ENCODE peak calls at places on chromosomes 5 and 9, in ten cellular contexts. Z is GM12891, S is adrenal gland, X is thyroid gland, C is uterus, V is ovary, E is transverse colon, U is IMR-90, O is A549, J is Peyer's patch. D is an unnamed sample.

GRCh38 chr5:10538789-10539684 is 24.8 kb upstream of the ANKRD33B start:
- DNase-seq in Z (no peak), S (no peak), X (no peak), C (peak), V (no peak), E (no peak), U (no peak), O (no peak), J (no peak), D (no peak)

GRCh38 chr9:88590558-88591146 is 55.7 kb downstream of the NXNL2 start:
- DNase-seq in Z (no peak), S (no peak), X (no peak), C (no peak), V (no peak), E (no peak), U (no peak), O (no peak), J (no peak), D (no peak)

GRCh38 chr9:128892223-128892892 is 10.4 kb downstream of the LRRC8A start:
- DNase-seq in Z (no peak), S (peak), X (peak), C (peak), V (peak), E (peak), U (peak), O (peak), J (peak), D (peak)

GRCh38 chr9:37060821-37061220 is 26.8 kb upstream of the PAX5 start:
- DNase-seq in Z (no peak), S (no peak), X (no peak), C (no peak), V (no peak), E (no peak), U (no peak), O (no peak), J (no peak), D (no peak)

GRCh38 chr9:137299938-137300337 is 2.1 kb downstream of the NRARP start:
- DNase-seq in Z (no peak), S (no peak), X (peak), C (no peak), V (no peak), E (peak), U (no peak), O (no peak), J (peak), D (no peak)

GRCh38 chr9:125409217-125409636 is 147.6 kb downstream of the GAPVD1 start:
- DNase-seq in Z (peak), S (no peak), X (no peak), C (no peak), V (no peak), E (no peak), U (no peak), O (no peak), J (no peak), D (no peak)

GRCh38 chr9:93576296-93577044 is at the start of gene PHF2:
- DNase-seq in Z (peak), S (peak), X (no peak), C (peak), V (no peak), E (no peak), U (no peak), O (peak), J (peak), D (peak)

GRCh38 chr9:113901196-113901818 is 25.2 kb downstream of the ZNF618 start:
- DNase-seq in Z (no peak), S (peak), X (no peak), C (no peak), V (no peak), E (no peak), U (no peak), O (no peak), J (no peak), D (no peak)

GRCh38 chr5:102583663-102584062 is 84.9 kb upstream of the SLCO6A1 start:
- DNase-seq in Z (no peak), S (no peak), X (no peak), C (no peak), V (no peak), E (no peak), U (peak), O (peak), J (no peak), D (no peak)

GRCh38 chr9:99726758-99727157 is 94.9 kb upstream of the NR4A3 start:
- DNase-seq in Z (no peak), S (no peak), X (no peak), C (no peak), V (no peak), E (no peak), U (no peak), O (no peak), J (no peak), D (no peak)

GRCh38 chr9:19378647-19379046 is 1.4 kb downstream of the RPS6 start:
- DNase-seq in Z (no peak), S (no peak), X (no peak), C (no peak), V (no peak), E (no peak), U (no peak), O (no peak), J (no peak), D (no peak)
- TF ChIP-seq POLR2A in Z (peak), S (no peak), X (no peak), C (no peak), V (no peak), E (no peak), U (no peak), O (no peak), J (no peak), D (no peak)

GRCh38 chr5:74865799-74866652 is at the start of gene FAM169A:
- DNase-seq in Z (peak), S (no peak), X (peak), C (no peak), V (peak), E (peak), U (peak), O (peak), J (peak), D (peak)
- TF ChIP-seq POLR2A in Z (peak), S (peak), X (peak), C (peak), V (no peak), E (no peak), U (no peak), O (peak), J (peak), D (no peak)

GRCh38 chr5:127203818-127204217 is 86.8 kb upstream of the MEGF10 start:
- DNase-seq in Z (no peak), S (no peak), X (no peak), C (no peak), V (no peak), E (no peak), U (peak), O (no peak), J (no peak), D (no peak)
- TF ChIP-seq POLR2A in Z (no peak), S (no peak), X (no peak), C (no peak), V (no peak), E (no peak), U (no peak), O (no peak), J (no peak), D (no peak)

GRCh38 chr5:1499851-1500250 is 23.9 kb downstream of the LPCAT1 start:
- DNase-seq in Z (no peak), S (no peak), X (no peak), C (no peak), V (no peak), E (no peak), U (no peak), O (no peak), J (no peak), D (no peak)

GRCh38 chr5:1497271-1497777 is 26.4 kb downstream of the LPCAT1 start:
- DNase-seq in Z (no peak), S (no peak), X (no peak), C (peak), V (no peak), E (peak), U (no peak), O (no peak), J (no peak), D (no peak)

GRCh38 chr5:1495525-1495897 is 28.2 kb downstream of the LPCAT1 start:
- DNase-seq in Z (no peak), S (no peak), X (no peak), C (no peak), V (no peak), E (no peak), U (no peak), O (no peak), J (no peak), D (no peak)

GRCh38 chr5:1498623-1499416 is 24.9 kb downstream of the LPCAT1 start:
- DNase-seq in Z (no peak), S (no peak), X (no peak), C (no peak), V (no peak), E (no peak), U (no peak), O (no peak), J (no peak), D (no peak)

GRCh38 chr5:1497795-1498622 is 25.8 kb downstream of the LPCAT1 start:
- DNase-seq in Z (no peak), S (no peak), X (no peak), C (peak), V (no peak), E (peak), U (no peak), O (no peak), J (no peak), D (no peak)
- TF ChIP-seq POLR2A in Z (peak), S (no peak), X (no peak), C (no peak), V (no peak), E (no peak), U (no peak), O (no peak), J (no peak), D (no peak)

DNA sequence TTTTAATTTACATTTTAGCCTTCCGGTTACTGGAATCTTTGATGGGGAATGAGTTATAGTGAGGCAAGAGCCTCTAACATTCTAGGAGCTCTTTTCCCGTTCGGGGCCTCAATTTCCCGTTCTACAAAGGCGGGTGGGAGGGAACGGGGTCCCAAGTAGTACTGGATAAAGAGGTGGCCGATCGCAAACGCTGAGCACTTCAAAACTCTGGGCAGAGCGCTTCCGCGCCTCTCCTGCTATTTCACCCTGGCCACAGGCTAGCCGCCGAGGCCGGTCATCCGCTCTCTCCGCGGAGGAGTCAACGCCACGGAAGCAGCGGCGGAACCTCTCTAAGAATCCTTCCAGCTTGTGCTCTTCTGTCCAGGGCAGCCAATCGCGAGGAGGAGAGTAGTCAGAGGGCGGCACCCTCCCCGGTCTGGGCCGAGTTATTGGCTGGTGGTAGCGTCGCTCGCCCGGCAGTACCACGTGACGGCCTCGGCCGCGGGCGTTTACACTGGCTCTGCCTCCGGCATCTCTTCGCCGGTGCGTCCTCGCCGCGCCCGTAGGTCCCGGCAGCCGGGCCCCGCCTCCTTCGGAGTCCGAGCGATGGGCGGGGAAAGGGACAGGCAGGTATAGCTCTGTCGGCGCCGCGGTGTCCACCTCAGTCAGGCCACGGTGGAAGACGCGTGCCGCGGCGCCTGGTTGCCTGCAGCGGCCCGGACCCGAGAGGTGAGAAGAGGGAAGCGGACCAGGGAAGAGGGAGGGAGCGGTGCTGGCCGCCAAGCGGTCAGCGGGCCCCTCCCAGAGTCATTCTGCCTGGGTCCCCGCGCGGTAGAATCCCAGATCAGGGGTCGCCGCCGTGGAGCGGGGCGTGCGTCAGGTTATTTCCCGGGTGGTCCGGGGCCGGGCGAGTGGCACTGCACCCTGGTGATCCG is at the start of gene SLC26A2:
- DNase-seq in Z (peak), S (peak), X (peak), C (peak), V (peak), E (peak), U (peak), O (peak), J (peak), D (peak)
- TF ChIP-seq POLR2A in Z (peak), S (peak), X (peak), C (peak), V (peak), E (peak), U (peak), O (peak), J (peak), D (peak)

DNA sequence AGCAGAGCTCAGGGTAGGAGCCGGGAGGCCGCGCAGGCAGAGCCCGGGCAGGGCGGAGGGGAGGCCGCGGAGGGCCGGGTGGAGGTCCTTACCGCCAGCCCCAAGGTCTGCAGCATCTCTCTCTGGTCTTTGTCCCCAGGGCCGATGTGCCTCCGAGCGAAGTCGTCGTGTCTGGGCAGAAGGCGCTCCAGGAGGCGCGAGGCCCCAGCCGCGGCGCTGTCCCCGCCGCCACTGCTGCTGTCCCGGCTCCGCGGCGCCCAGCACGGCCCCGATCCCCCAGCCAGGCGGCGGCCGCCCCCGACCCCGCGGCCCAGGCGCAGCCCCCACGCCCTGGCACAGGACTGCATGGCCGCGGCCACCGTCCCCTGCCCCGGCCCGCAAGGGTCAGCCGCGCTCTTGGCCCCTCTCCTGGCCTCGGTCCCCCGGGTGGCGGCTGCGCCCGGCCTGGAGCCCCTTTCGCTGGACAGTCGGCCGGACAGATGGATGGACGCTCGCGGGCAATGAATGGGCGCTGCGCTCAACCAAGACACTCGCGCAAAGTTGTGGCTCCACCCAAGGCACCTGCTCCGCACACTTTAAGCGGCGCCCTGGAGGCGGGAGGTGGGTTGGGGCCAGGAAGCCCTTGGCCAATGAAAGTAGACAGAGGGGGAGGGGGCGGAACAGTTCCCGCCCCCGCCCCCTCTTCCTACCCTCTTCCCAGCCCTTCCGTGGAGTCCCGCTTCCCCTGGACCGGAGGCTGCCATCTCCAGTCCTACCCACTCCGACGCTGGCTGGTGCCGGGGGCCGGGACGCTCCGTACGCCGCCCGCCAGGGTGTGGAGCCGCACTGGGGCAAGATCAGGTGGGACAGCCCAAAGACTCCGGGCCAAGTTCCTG is at the start of gene GLDC:
- DNase-seq in Z (peak), S (peak), X (peak), C (peak), V (no peak), E (peak), U (no peak), O (peak), J (peak), D (peak)
- TF ChIP-seq POLR2A in Z (no peak), S (no peak), X (peak), C (no peak), V (no peak), E (no peak), U (no peak), O (peak), J (no peak), D (peak)

DNA sequence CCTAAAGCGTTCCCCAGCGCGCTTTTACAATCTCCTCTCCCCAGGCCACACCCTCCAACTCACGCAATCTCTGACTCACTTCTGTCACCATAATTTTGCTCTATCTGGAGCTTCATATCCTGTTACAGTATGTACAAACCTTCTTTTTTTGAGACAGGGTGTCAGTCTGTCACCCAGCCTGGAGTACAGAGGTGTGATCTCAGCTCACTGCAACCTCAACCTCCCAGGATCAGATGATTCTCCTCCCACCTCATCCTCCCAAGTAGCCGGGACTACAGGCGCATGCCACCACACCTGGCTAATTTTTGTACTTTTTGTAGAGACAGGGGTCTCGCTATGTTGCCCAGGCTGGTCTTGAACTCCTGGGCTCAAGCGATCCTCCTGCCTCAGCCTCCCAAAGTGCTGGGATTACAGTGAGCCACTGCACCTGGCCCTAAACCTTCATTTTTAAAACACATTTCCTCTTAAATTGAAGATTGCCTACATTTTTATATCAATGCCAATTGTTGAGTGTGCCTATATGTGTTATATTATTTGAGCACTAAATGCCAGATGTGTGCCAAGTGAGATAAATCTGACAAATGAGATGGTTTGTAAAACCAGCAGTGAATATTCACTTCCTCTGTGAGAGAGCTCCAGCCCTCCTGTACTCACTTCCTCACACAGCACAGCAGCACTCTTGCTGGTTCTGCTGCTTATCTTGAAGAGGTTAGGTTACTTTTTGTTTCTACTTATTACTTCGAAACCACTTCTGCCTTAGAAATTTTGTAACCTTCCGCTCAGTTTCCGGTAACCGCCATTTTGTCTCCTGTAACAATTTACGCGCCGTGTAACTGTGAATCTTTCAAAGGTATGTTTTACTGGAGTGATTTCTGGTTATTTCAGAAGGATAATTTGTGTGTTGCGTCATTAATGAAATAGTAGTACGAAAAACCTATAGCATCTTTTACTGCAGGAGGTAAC is 57.9 kb downstream of the DOCK8 start:
- DNase-seq in Z (peak), S (peak), X (no peak), C (no peak), V (no peak), E (peak), U (no peak), O (no peak), J (no peak), D (no peak)
- TF ChIP-seq POLR2A in Z (peak), S (no peak), X (no peak), C (no peak), V (no peak), E (peak), U (no peak), O (no peak), J (peak), D (no peak)

D was measured in H54.